ENCODE peak calls at places on chromosomes 13 and 19, in five cellular contexts. I is AG04450, K is nephron progenitor cell, N is A549, U is heart left ventricle. W is an unnamed sample.

GRCh38 chr13:19618925-19619324 is 14.5 kb upstream of the MPHOSPH8 start:
- DNase-seq in I (no peak), K (peak), N (no peak), U (no peak), W (peak)

GRCh38 chr19:19366691-19367396 is 38.6 kb upstream of the GATAD2A start:
- DNase-seq in I (peak), K (peak), N (peak), U (peak), W (peak)

GRCh38 chr19:7004313-7004931 is 16.8 kb downstream of the MBD3L2B start:
- DNase-seq in I (no peak), K (peak), N (peak), U (no peak), W (peak)

GRCh38 chr19:42555317-42555716 is 27.0 kb upstream of the CEACAM1 start:
- DNase-seq in I (no peak), K (no peak), N (no peak), U (peak), W (no peak)

GRCh38 chr13:99892866-99893504 is 78.6 kb downstream of the ZIC5 start:
- DNase-seq in I (no peak), K (no peak), N (no peak), U (no peak), W (no peak)

GRCh38 chr13:103140001-103140671 is 73.9 kb upstream of the SLC10A2 start:
- DNase-seq in I (no peak), K (no peak), N (peak), U (no peak), W (peak)

GRCh38 chr19:610071-610800 is 20.6 kb downstream of the HCN2 start:
- DNase-seq in I (no peak), K (no peak), N (no peak), U (no peak), W (no peak)

GRCh38 chr19:6608950-6609349 is 18.0 kb upstream of the CD70 start:
- DNase-seq in I (no peak), K (no peak), N (no peak), U (no peak), W (no peak)

GRCh38 chr13:60627071-60627686 is 230.2 kb downstream of the TDRD3 start:
- DNase-seq in I (no peak), K (peak), N (peak), U (no peak), W (peak)

GRCh38 chr19:49094505-49095482 is 9.5 kb downstream of the SNRNP70 start:
- DNase-seq in I (no peak), K (no peak), N (no peak), U (peak), W (no peak)

GRCh38 chr13:98978280-98978679 is 416 bp upstream of the DOCK9 start:
- DNase-seq in I (peak), K (no peak), N (no peak), U (no peak), W (no peak)

GRCh38 chr13:51364404-51365008 is 25.0 kb downstream of the SERPINE3 start:
- DNase-seq in I (peak), K (no peak), N (no peak), U (no peak), W (no peak)

GRCh38 chr13:110644892-110645521 is 29.7 kb downstream of the NAXD start:
- DNase-seq in I (peak), K (peak), N (no peak), U (peak), W (peak)

GRCh38 chr13:39893808-39894207 is 238.3 kb downstream of the COG6 start:
- DNase-seq in I (no peak), K (no peak), N (no peak), U (no peak), W (no peak)

GRCh38 chr19:47357788-47358680 is 8.9 kb downstream of the DHX34 start:
- DNase-seq in I (no peak), K (no peak), N (peak), U (no peak), W (peak)

GRCh38 chr13:103758222-103758621 is 692.0 kb upstream of the SLC10A2 start:
- DNase-seq in I (no peak), K (no peak), N (no peak), U (no peak), W (no peak)

GRCh38 chr19:47494729-47495128 is 10.7 kb upstream of the KPTN start:
- DNase-seq in I (no peak), K (no peak), N (no peak), U (no peak), W (no peak)

GRCh38 chr19:2083174-2083854 is 12.8 kb downstream of the MOB3A start:
- DNase-seq in I (no peak), K (no peak), N (no peak), U (no peak), W (no peak)

GRCh38 chr19:30091856-30092255 is 149.8 kb downstream of the URI1 start:
- DNase-seq in I (no peak), K (no peak), N (no peak), U (no peak), W (no peak)

GRCh38 chr19:39919976-39920375 is 14.5 kb downstream of the FCGBP start:
- DNase-seq in I (no peak), K (no peak), N (no peak), U (no peak), W (no peak)

GRCh38 chr13:61370520-61370919 is 45.1 kb downstream of the PCDH20 start:
- DNase-seq in I (no peak), K (no peak), N (no peak), U (no peak), W (no peak)

GRCh38 chr13:83121904-83122303 is 760.4 kb downstream of the SLITRK1 start:
- DNase-seq in I (no peak), K (no peak), N (no peak), U (no peak), W (no peak)

GRCh38 chr13:89227356-89227755 is 1556.2 kb downstream of the SLITRK5 start:
- DNase-seq in I (no peak), K (no peak), N (no peak), U (no peak), W (no peak)

GRCh38 chr13:34543836-34544235 is 398.2 kb upstream of the NBEA start:
- DNase-seq in I (no peak), K (no peak), N (no peak), U (no peak), W (no peak)

GRCh38 chr19:42426643-42427042 is 545 bp downstream of the LIPE start:
- DNase-seq in I (no peak), K (no peak), N (no peak), U (no peak), W (no peak)

GRCh38 chr13:110353339-110353977 is 46.4 kb downstream of the COL4A2 start:
- DNase-seq in I (no peak), K (no peak), N (no peak), U (no peak), W (no peak)

GRCh38 chr13:38405216-38405615 is 55.6 kb downstream of the UFM1 start:
- DNase-seq in I (no peak), K (no peak), N (no peak), U (no peak), W (no peak)

GRCh38 chr13:50911051-50911690 is 1.6 kb downstream of the RNASEH2B start:
- DNase-seq in I (no peak), K (no peak), N (no peak), U (no peak), W (no peak)

GRCh38 chr13:34425307-34425949 is 516.6 kb upstream of the NBEA start:
- DNase-seq in I (no peak), K (no peak), N (no peak), U (no peak), W (no peak)

GRCh38 chr13:79231887-79232286 is 174.2 kb downstream of the RBM26 start:
- DNase-seq in I (no peak), K (no peak), N (no peak), U (no peak), W (no peak)

GRCh38 chr13:75870397-75870801 is 234.3 kb downstream of the LMO7 start:
- DNase-seq in I (no peak), K (no peak), N (peak), U (no peak), W (no peak)

GRCh38 chr19:55489711-55490477 is 1.7 kb downstream of the SSC5D start:
- DNase-seq in I (no peak), K (no peak), N (no peak), U (no peak), W (no peak)

GRCh38 chr19:37969695-37970094 is 62.7 kb downstream of the SIPA1L3 start:
- DNase-seq in I (no peak), K (no peak), N (no peak), U (no peak), W (no peak)

GRCh38 chr13:111904166-111904565 is 162.8 kb upstream of the SOX1 start:
- DNase-seq in I (no peak), K (no peak), N (no peak), U (no peak), W (no peak)

GRCh38 chr13:29771247-29771646 is 79.2 kb downstream of the UBL3 start:
- DNase-seq in I (no peak), K (no peak), N (no peak), U (no peak), W (no peak)

GRCh38 chr13:48783181-48783630 is 129.5 kb downstream of the CYSLTR2 start:
- DNase-seq in I (peak), K (no peak), N (peak), U (peak), W (no peak)
- TF ChIP-seq CTCF in I (peak), K (no peak), N (no peak), U (no peak), W (no peak)

GRCh38 chr19:11989112-11989456 is 24.2 kb downstream of the ZNF763 start:
- DNase-seq in I (no peak), K (no peak), N (no peak), U (no peak), W (no peak)
- TF ChIP-seq CTCF in I (no peak), K (no peak), N (no peak), U (no peak), W (no peak)

GRCh38 chr19:36489139-36489919 is at the start of gene ZNF566:
- DNase-seq in I (peak), K (peak), N (peak), U (peak), W (peak)
- TF ChIP-seq CTCF in I (peak), K (no peak), N (no peak), U (peak), W (no peak)

GRCh38 chr13:46553521-46553885 is 533 bp downstream of the LRCH1 start:
- DNase-seq in I (no peak), K (peak), N (no peak), U (peak), W (peak)
- TF ChIP-seq CTCF in I (no peak), K (no peak), N (no peak), U (no peak), W (no peak)

DNA sequence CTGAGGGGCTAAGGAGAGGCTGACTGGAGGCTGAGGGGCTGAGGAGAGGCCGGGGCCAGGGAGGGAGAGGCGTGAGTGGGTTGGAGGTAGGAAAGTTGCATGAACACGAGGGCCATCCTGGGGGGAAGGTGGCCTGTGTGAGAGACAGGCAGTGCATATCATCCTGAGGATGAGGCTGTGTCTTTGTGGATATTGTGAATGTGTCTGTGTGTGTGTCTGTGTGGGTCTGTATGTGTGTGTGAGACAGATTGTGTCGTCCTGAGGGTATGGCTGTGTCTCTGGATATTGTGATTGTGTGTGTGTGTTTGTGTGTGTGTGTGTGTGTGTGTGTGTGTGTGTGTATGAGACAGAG is 422 bp downstream of the ZNF71 start:
- DNase-seq in I (no peak), K (no peak), N (no peak), U (no peak), W (no peak)
- TF ChIP-seq CTCF in I (no peak), K (no peak), N (no peak), U (no peak), W (no peak)